ENCODE peak calls at places on chromosomes 11 and 22, in four cellular contexts. G, H, P and L are unnamed samples.

GRCh38 chr22:34986461-34986977 is 79.4 kb upstream of the ISX start:
- DNase-seq in G (no peak), P (no peak), H (no peak), L (no peak)

GRCh38 chr11:8263109-8263768 is 439 bp downstream of the LMO1 start:
- DNase-seq in G (no peak), H (no peak), P (peak; percentile 14), L (no peak)

GRCh38 chr22:37744589-37744988 is 47.7 kb downstream of the TRIOBP start:
- DNase-seq in H (no peak), P (no peak), G (no peak), L (no peak)

GRCh38 chr11:93143186-93143585 is 54.6 kb downstream of the SLC36A4 start:
- DNase-seq in H (no peak), P (peak; percentile 68), G (no peak), L (peak; percentile 48)

GRCh38 chr22:20039683-20040325 is 18.9 kb downstream of the TANGO2 start:
- DNase-seq in H (no peak), P (no peak), G (no peak), L (no peak)

GRCh38 chr11:95076416-95076815 is 9.7 kb downstream of the SRSF8 start:
- DNase-seq in G (no peak), P (peak; percentile 99), H (peak; percentile 67), L (peak; percentile 91)

GRCh38 chr22:50713008-50713385 is 25.0 kb upstream of the ACR start:
- DNase-seq in P (no peak), H (no peak), G (no peak), L (no peak)

GRCh38 chr11:24239016-24239720 is 257.7 kb upstream of the LUZP2 start:
- DNase-seq in P (peak; percentile 82), G (no peak), H (no peak), L (peak; percentile 79)

GRCh38 chr11:118605116-118605867 is 2.1 kb upstream of the PHLDB1 start:
- DNase-seq in H (peak; percentile 45), P (peak; percentile 97), G (peak; percentile 77), L (peak; percentile 82)

GRCh38 chr22:38782402-38783094 is 11.4 kb downstream of the DNAL4 start:
- DNase-seq in H (no peak), G (no peak), P (peak; percentile 30), L (peak; percentile 65)

GRCh38 chr11:134862796-134863195 is 450.8 kb upstream of the B3GAT1 start:
- DNase-seq in P (no peak), G (no peak), H (no peak), L (no peak)

GRCh38 chr22:45159652-45160462 is 3.9 kb upstream of the NUP50 start:
- DNase-seq in G (no peak), P (peak; percentile 68), H (peak; percentile 74), L (no peak)